ENCODE peak calls at places on chromosomes 2 and 18, in ten cellular contexts. W is NCI-H510A treated with DMSO at 0.1 percent for 48 hours; B is psoas muscle; H is germinal center; K is right atrium auricular region; A is left cardiac atrium; F is COR-L47; L is CD4-positive, alpha-beta memory T cell; M is heart left ventricle; X is NCI-H1417. O is an unnamed sample.

GRCh38 chr2:70767094-70767698 is 804 bp downstream of the ADD2 start:
- DNase-seq in W (peak; percentile 33), B (no peak), H (peak; percentile 53), K (no peak), A (no peak), F (peak; percentile 74), L (no peak), M (no peak), X (peak; percentile 45), O (peak; percentile 74)

GRCh38 chr2:226439337-226439736 is 360.3 kb downstream of the IRS1 start:
- DNase-seq in W (no peak), B (no peak), H (no peak), K (no peak), A (no peak), F (no peak), L (no peak), M (no peak), X (no peak), O (no peak)

GRCh38 chr2:24872344-24873115 is 47.5 kb downstream of the ADCY3 start:
- DNase-seq in W (no peak), B (no peak), H (no peak), K (no peak), A (no peak), F (no peak), L (no peak), M (no peak), X (no peak), O (no peak)

GRCh38 chr2:98912957-98913915 is 22.8 kb downstream of the CRACDL start:
- DNase-seq in W (peak; percentile 61), B (no peak), H (no peak), K (no peak), A (no peak), F (no peak), L (no peak), M (no peak), X (peak; percentile 26), O (peak; percentile 35)

GRCh38 chr2:144351687-144352086 is 168.2 kb downstream of the ZEB2 start:
- DNase-seq in W (no peak), B (no peak), H (no peak), K (no peak), A (no peak), F (no peak), L (no peak), M (no peak), X (no peak), O (no peak)

GRCh38 chr2:232838406-232838874 is 31.6 kb upstream of the SNORC start:
- DNase-seq in W (no peak), B (no peak), H (peak; percentile 20), K (no peak), A (no peak), F (no peak), L (peak; percentile 38), M (no peak), X (no peak), O (no peak)

GRCh38 chr2:95574506-95574905 is 17.3 kb upstream of the TRIM43 start:
- DNase-seq in W (no peak), B (no peak), H (no peak), K (no peak), A (no peak), F (no peak), L (no peak), M (no peak), X (no peak), O (no peak)

GRCh38 chr18:39788395-39788794 is 2166.6 kb upstream of the PIK3C3 start:
- DNase-seq in W (no peak), B (no peak), H (no peak), K (no peak), A (no peak), F (no peak), L (no peak), M (no peak), X (no peak), O (no peak)

GRCh38 chr2:31940920-31941319 is 69.9 kb downstream of the MEMO1 start:
- DNase-seq in W (no peak), B (no peak), H (no peak), K (no peak), A (no peak), F (no peak), L (no peak), M (no peak), X (no peak), O (no peak)

GRCh38 chr18:10750386-10751035 is 224.7 kb downstream of the NAPG start:
- DNase-seq in W (no peak), B (no peak), H (no peak), K (no peak), A (no peak), F (no peak), L (no peak), M (no peak), X (no peak), O (no peak)

GRCh38 chr2:32357545-32358482 is 991 bp downstream of the BIRC6 start:
- DNase-seq in W (no peak), B (peak; percentile 74), H (peak; percentile 55), K (no peak), A (peak; percentile 60), F (peak; percentile 32), L (peak; percentile 8), M (peak; percentile 46), X (no peak), O (peak; percentile 4)

GRCh38 chr2:47008381-47009280 is 93.0 kb upstream of the MCFD2 start:
- DNase-seq in W (peak; percentile 16), B (peak; percentile 71), H (no peak), K (no peak), A (peak; percentile 57), F (peak; percentile 43), L (no peak), M (peak; percentile 84), X (peak; percentile 84), O (peak; percentile 83)

GRCh38 chr2:120236296-120236695 is 13.1 kb upstream of the TMEM185B start:
- DNase-seq in W (no peak), B (peak; percentile 42), H (no peak), K (no peak), A (no peak), F (no peak), L (no peak), M (no peak), X (no peak), O (peak; percentile 14)

GRCh38 chr2:105744909-105745853 is at the start of gene NCK2:
- DNase-seq in W (no peak), B (peak; percentile 58), H (peak; percentile 60), K (no peak), A (peak; percentile 41), F (peak; percentile 32), L (no peak), M (peak; percentile 38), X (peak; percentile 42), O (peak; percentile 26)

GRCh38 chr2:219912530-219912929 is 285.1 kb downstream of the SLC4A3 start:
- DNase-seq in W (no peak), B (no peak), H (no peak), K (peak; percentile 61), A (no peak), F (no peak), L (no peak), M (no peak), X (no peak), O (no peak)

GRCh38 chr2:189798312-189799029 is 14.2 kb downstream of the PMS1 start:
- DNase-seq in W (peak; percentile 45), B (no peak), H (peak; percentile 46), K (no peak), A (no peak), F (peak; percentile 8), L (no peak), M (no peak), X (no peak), O (peak; percentile 0)

GRCh38 chr2:101900375-101900774 is 91.4 kb upstream of the IL1R2 start:
- DNase-seq in W (no peak), B (no peak), H (no peak), K (no peak), A (no peak), F (no peak), L (no peak), M (no peak), X (no peak), O (no peak)

GRCh38 chr18:31161757-31162418 is 768 bp downstream of the DSC1 start:
- DNase-seq in W (no peak), B (no peak), H (no peak), K (no peak), A (no peak), F (no peak), L (no peak), M (no peak), X (no peak), O (no peak)

GRCh38 chr2:219509780-219510511 is 4.3 kb upstream of the ASIC4 start:
- DNase-seq in W (peak; percentile 51), B (peak; percentile 75), H (peak; percentile 52), K (no peak), A (peak; percentile 62), F (peak; percentile 47), L (peak; percentile 40), M (peak; percentile 56), X (peak; percentile 24), O (peak; percentile 64)

GRCh38 chr2:168613510-168613909 is 157.4 kb downstream of the CERS6 start:
- DNase-seq in W (no peak), B (no peak), H (no peak), K (no peak), A (no peak), F (no peak), L (no peak), M (no peak), X (no peak), O (no peak)

GRCh38 chr18:21672868-21673267 is 31.7 kb downstream of the ABHD3 start:
- DNase-seq in W (no peak), B (peak; percentile 59), H (no peak), K (no peak), A (peak; percentile 25), F (no peak), L (no peak), M (peak; percentile 69), X (no peak), O (no peak)

GRCh38 chr2:33598472-33599174 is 476 bp downstream of the FAM98A start:
- DNase-seq in W (peak; percentile 14), B (peak; percentile 62), H (peak; percentile 45), K (peak; percentile 64), A (peak; percentile 43), F (peak; percentile 12), L (no peak), M (peak; percentile 57), X (peak; percentile 49), O (peak; percentile 30)

GRCh38 chr2:2874805-2875204 is 502.8 kb downstream of the EIPR1 start:
- DNase-seq in W (no peak), B (no peak), H (no peak), K (no peak), A (no peak), F (no peak), L (no peak), M (no peak), X (no peak), O (no peak)

GRCh38 chr2:437772-438393 is 150.0 kb upstream of the ALKAL2 start:
- DNase-seq in W (peak; percentile 65), B (no peak), H (peak; percentile 93), K (no peak), A (no peak), F (peak; percentile 78), L (peak; percentile 85), M (no peak), X (peak; percentile 85), O (peak; percentile 6)

GRCh38 chr2:152761171-152761570 is 42.8 kb downstream of the ARL6IP6 start:
- DNase-seq in W (no peak), B (no peak), H (no peak), K (no peak), A (no peak), F (no peak), L (no peak), M (no peak), X (no peak), O (no peak)

GRCh38 chr2:204585930-204586329 is 40.7 kb downstream of the PARD3B start:
- DNase-seq in W (no peak), B (no peak), H (no peak), K (no peak), A (no peak), F (peak; percentile 9), L (no peak), M (no peak), X (no peak), O (no peak)

GRCh38 chr2:160700006-160700405 is 206.4 kb upstream of the RBMS1 start:
- DNase-seq in W (no peak), B (no peak), H (no peak), K (no peak), A (no peak), F (no peak), L (no peak), M (no peak), X (no peak), O (no peak)

GRCh38 chr18:41862921-41863320 is 92.1 kb upstream of the PIK3C3 start:
- DNase-seq in W (no peak), B (no peak), H (no peak), K (no peak), A (no peak), F (no peak), L (no peak), M (no peak), X (no peak), O (no peak)

O was measured in NCI-H1092 treated with DMSO at 0.1 percent for 48 hours.